ENCODE peak calls at places on chromosomes 13 and 19, in ten cellular contexts. A is aorta; H is BE2C; M is nucleus accumbens; N is CD4-positive, CD25-positive, alpha-beta regulatory T cell; O is activated T-helper 2 cell treated with anti-CD3 and anti-CD28 coated beads, Interferon-gamma antibody, Interleukin-2, Interleukin-4, amounts not matched to agents 10 μg/mL and 5 μg/mL and 100 μg/mL, durations not matched to agents 14 hours and 24 hours and 36 hours; P is cardiac fibroblast; V is NCI-H748 treated with DMSO at 0.1 percent for 48 hours; I is stimulated activated CD4-positive, alpha-beta T cell treated with anti-CD3 and anti-CD28 coated beads, Interleukin-15, amount 100 ng/mL, for 1 hour; B is H9. Q is an unnamed sample.

GRCh38 chr13:76852991-76853390 is 33.2 kb downstream of the KCTD12 start:
- DNase-seq in N (no peak), B (no peak), I (no peak), H (no peak), V (no peak), M (no peak), P (peak; percentile 85), O (no peak), A (no peak), Q (no peak)

GRCh38 chr19:29812881-29813275 is 1.1 kb downstream of the CCNE1 start:
- DNase-seq in O (no peak), V (no peak), P (no peak), B (no peak), A (peak; percentile 50), N (no peak), H (no peak), I (no peak), M (no peak), Q (no peak)

GRCh38 chr13:51523082-51523518 is 61.2 kb upstream of the WDFY2 start:
- DNase-seq in V (no peak), A (no peak), P (peak; percentile 79), N (peak; percentile 69), O (no peak), B (no peak), I (no peak), H (peak; percentile 66), M (no peak), Q (no peak)

GRCh38 chr19:35977446-35978222 is 17.4 kb upstream of the SDHAF1 start:
- DNase-seq in N (peak; percentile 38), I (no peak), B (peak; percentile 90), O (peak; percentile 19), P (no peak), H (peak; percentile 75), V (no peak), A (no peak), M (no peak), Q (no peak)

GRCh38 chr13:110713981-110714797 is 689 bp downstream of the ING1 start:
- DNase-seq in V (no peak), I (peak; percentile 59), P (peak; percentile 50), A (peak; percentile 83), N (peak; percentile 80), B (peak; percentile 42), M (no peak), O (peak; percentile 53), H (peak; percentile 58), Q (peak; percentile 76)

GRCh38 chr13:81116461-81117282 is 775.7 kb upstream of the SPRY2 start:
- DNase-seq in A (no peak), M (no peak), I (no peak), V (no peak), B (no peak), N (no peak), P (no peak), H (no peak), O (no peak), Q (no peak)

GRCh38 chr19:55632463-55632834 is 8.1 kb upstream of the ZNF784 start:
- DNase-seq in H (peak; percentile 92), A (no peak), I (no peak), M (no peak), B (peak; percentile 87), O (peak; percentile 74), P (peak; percentile 99), N (peak; percentile 96), V (peak; percentile 85), Q (peak; percentile 78)

GRCh38 chr19:41456342-41456918 is 13.5 kb downstream of the ERICH4 start:
- DNase-seq in N (no peak), P (peak; percentile 66), I (no peak), M (no peak), A (no peak), H (no peak), V (no peak), B (no peak), O (no peak), Q (no peak)

GRCh38 chr19:17751103-17751911 is at the start of gene FCHO1:
- DNase-seq in H (no peak), B (no peak), O (peak; percentile 83), I (peak; percentile 71), M (no peak), A (no peak), P (no peak), N (peak; percentile 95), V (no peak), Q (no peak)

GRCh38 chr19:947090-947706 is 21.4 kb downstream of the ARID3A start:
- DNase-seq in M (no peak), V (no peak), B (no peak), O (no peak), P (no peak), H (no peak), I (no peak), A (no peak), N (no peak), Q (no peak)

GRCh38 chr13:106310450-106310849 is 225.0 kb downstream of the EFNB2 start:
- DNase-seq in A (no peak), V (no peak), I (no peak), B (no peak), N (no peak), O (no peak), P (no peak), H (no peak), M (no peak), Q (no peak)

GRCh38 chr19:18921593-18921992 is 2.1 kb downstream of the DDX49 start:
- DNase-seq in P (no peak), V (no peak), A (no peak), O (no peak), H (no peak), M (no peak), I (no peak), B (no peak), N (no peak), Q (no peak)

GRCh38 chr13:99376924-99377323 is 69.7 kb upstream of the GPR183 start:
- DNase-seq in M (no peak), N (no peak), I (no peak), V (no peak), P (no peak), H (no peak), B (no peak), O (no peak), A (no peak), Q (no peak)

GRCh38 chr19:55080121-55080914 is 4.6 kb downstream of the EPS8L1 start:
- DNase-seq in H (peak; percentile 93), B (peak; percentile 92), O (peak; percentile 75), N (peak; percentile 80), M (no peak), A (no peak), I (peak; percentile 50), V (peak; percentile 84), P (peak; percentile 72), Q (peak; percentile 83)

GRCh38 chr13:36360863-36361262 is 14.7 kb upstream of the SPART start:
- DNase-seq in A (no peak), B (no peak), P (no peak), O (no peak), H (no peak), I (no peak), V (no peak), M (no peak), N (no peak), Q (no peak)